ENCODE peak calls at places on chromosomes 7 and 10, in ten cellular contexts. One of them, this sample, is unnamed.

GRCh38 chr7:3250725-3251124 is 50.3 kb upstream of the SDK1 start:
- DNase-seq in kidney epithelial cell: no peak
- DNase-seq in MCF 10A: no peak
- DNase-seq in kidney: no peak
- DNase-seq in DND-41: no peak
- DNase-seq in glutamatergic neuron: no peak
- DNase-seq in psoas muscle: no peak
- DNase-seq in mesothelial cell of epicardium: no peak
- DNase-seq in AG09319: no peak
- DNase-seq in astrocyte of the cerebellum: no peak
- DNase-seq in this sample: no peak

GRCh38 chr7:94154858-94155257 is 150.7 kb upstream of the BET1 start:
- DNase-seq in kidney: no peak
- DNase-seq in glutamatergic neuron: no peak
- DNase-seq in AG09319: no peak
- DNase-seq in astrocyte of the cerebellum: no peak
- DNase-seq in DND-41: no peak
- DNase-seq in kidney epithelial cell: no peak
- DNase-seq in MCF 10A: no peak
- DNase-seq in mesothelial cell of epicardium: no peak
- DNase-seq in psoas muscle: no peak
- DNase-seq in this sample: no peak

GRCh38 chr7:66964391-66964790 is 31.0 kb downstream of the SBDS start:
- DNase-seq in kidney epithelial cell: no peak
- DNase-seq in MCF 10A: no peak
- DNase-seq in glutamatergic neuron: no peak
- DNase-seq in DND-41: no peak
- DNase-seq in AG09319: no peak
- DNase-seq in astrocyte of the cerebellum: no peak
- DNase-seq in mesothelial cell of epicardium: no peak
- DNase-seq in psoas muscle: no peak
- DNase-seq in kidney: no peak
- DNase-seq in this sample: no peak

GRCh38 chr7:48634116-48634632 is 290.2 kb upstream of the CDC14C start:
- DNase-seq in psoas muscle: no peak
- DNase-seq in glutamatergic neuron: no peak
- DNase-seq in MCF 10A: no peak
- DNase-seq in AG09319: no peak
- DNase-seq in astrocyte of the cerebellum: no peak
- DNase-seq in kidney epithelial cell: no peak
- DNase-seq in kidney: no peak
- DNase-seq in mesothelial cell of epicardium: no peak
- DNase-seq in DND-41: no peak
- DNase-seq in this sample: no peak

GRCh38 chr10:2978574-2979266 is 88.6 kb upstream of the PFKP start:
- DNase-seq in kidney: no peak
- DNase-seq in astrocyte of the cerebellum: no peak
- DNase-seq in AG09319: no peak
- DNase-seq in kidney epithelial cell: no peak
- DNase-seq in MCF 10A: no peak
- DNase-seq in psoas muscle: no peak
- DNase-seq in glutamatergic neuron: no peak
- DNase-seq in mesothelial cell of epicardium: no peak
- DNase-seq in DND-41: no peak
- DNase-seq in this sample: no peak

GRCh38 chr10:114647545-114648138 is 10.4 kb downstream of the ABLIM1 start:
- DNase-seq in glutamatergic neuron: no peak
- DNase-seq in astrocyte of the cerebellum: no peak
- DNase-seq in psoas muscle: no peak
- DNase-seq in kidney: no peak
- DNase-seq in AG09319: no peak
- DNase-seq in kidney epithelial cell: no peak
- DNase-seq in MCF 10A: no peak
- DNase-seq in mesothelial cell of epicardium: no peak
- DNase-seq in DND-41: no peak
- DNase-seq in this sample: no peak

GRCh38 chr10:46549171-46550075 is 7.0 kb downstream of the GPRIN2 start:
- DNase-seq in astrocyte of the cerebellum: no peak
- DNase-seq in MCF 10A: no peak
- DNase-seq in kidney: peak; percentile 79
- DNase-seq in kidney epithelial cell: no peak
- DNase-seq in psoas muscle: peak; percentile 10
- DNase-seq in AG09319: no peak
- DNase-seq in glutamatergic neuron: no peak
- DNase-seq in mesothelial cell of epicardium: peak; percentile 39
- DNase-seq in DND-41: peak; percentile 2
- DNase-seq in this sample: no peak

GRCh38 chr10:17510242-17510908 is 56.0 kb upstream of the ST8SIA6 start:
- DNase-seq in psoas muscle: no peak
- DNase-seq in glutamatergic neuron: no peak
- DNase-seq in astrocyte of the cerebellum: no peak
- DNase-seq in DND-41: no peak
- DNase-seq in AG09319: no peak
- DNase-seq in kidney: no peak
- DNase-seq in kidney epithelial cell: no peak
- DNase-seq in mesothelial cell of epicardium: no peak
- DNase-seq in MCF 10A: no peak
- DNase-seq in this sample: no peak

GRCh38 chr7:139731802-139732470 is 45.9 kb downstream of the HIPK2 start:
- DNase-seq in AG09319: peak; percentile 50
- DNase-seq in kidney: peak; percentile 92
- DNase-seq in astrocyte of the cerebellum: peak; percentile 66
- DNase-seq in MCF 10A: peak; percentile 98
- DNase-seq in DND-41: no peak
- DNase-seq in psoas muscle: peak; percentile 88
- DNase-seq in mesothelial cell of epicardium: no peak
- DNase-seq in kidney epithelial cell: peak; percentile 91
- DNase-seq in glutamatergic neuron: no peak
- DNase-seq in this sample: peak; percentile 93

GRCh38 chr10:119206603-119207366 is 586 bp upstream of the GRK5 start:
- DNase-seq in psoas muscle: peak; percentile 74
- DNase-seq in kidney: peak; percentile 89
- DNase-seq in kidney epithelial cell: no peak
- DNase-seq in MCF 10A: peak; percentile 47
- DNase-seq in mesothelial cell of epicardium: peak; percentile 84
- DNase-seq in astrocyte of the cerebellum: no peak
- DNase-seq in glutamatergic neuron: peak; percentile 85
- DNase-seq in DND-41: peak; percentile 72
- DNase-seq in AG09319: no peak
- DNase-seq in this sample: no peak

GRCh38 chr10:76282122-76283030 is 851.0 kb downstream of the LRMDA start:
- DNase-seq in MCF 10A: no peak
- DNase-seq in DND-41: no peak
- DNase-seq in kidney epithelial cell: no peak
- DNase-seq in mesothelial cell of epicardium: no peak
- DNase-seq in AG09319: no peak
- DNase-seq in astrocyte of the cerebellum: no peak
- DNase-seq in kidney: peak; percentile 80
- DNase-seq in glutamatergic neuron: no peak
- DNase-seq in psoas muscle: no peak
- DNase-seq in this sample: peak; percentile 73

GRCh38 chr10:9596368-9596920 is 1421.2 kb upstream of the CELF2 start:
- DNase-seq in MCF 10A: peak; percentile 91
- DNase-seq in glutamatergic neuron: no peak
- DNase-seq in astrocyte of the cerebellum: no peak
- DNase-seq in mesothelial cell of epicardium: no peak
- DNase-seq in DND-41: no peak
- DNase-seq in psoas muscle: no peak
- DNase-seq in kidney epithelial cell: peak; percentile 72
- DNase-seq in kidney: no peak
- DNase-seq in AG09319: no peak
- DNase-seq in this sample: peak; percentile 85

GRCh38 chr7:21011153-21011552 is 224.5 kb upstream of the SP8 start:
- DNase-seq in AG09319: no peak
- DNase-seq in mesothelial cell of epicardium: no peak
- DNase-seq in astrocyte of the cerebellum: no peak
- DNase-seq in DND-41: no peak
- DNase-seq in glutamatergic neuron: no peak
- DNase-seq in psoas muscle: no peak
- DNase-seq in kidney epithelial cell: peak; percentile 37
- DNase-seq in kidney: peak; percentile 51
- DNase-seq in MCF 10A: peak; percentile 91
- DNase-seq in this sample: no peak

GRCh38 chr10:107081644-107082043 is 82.9 kb downstream of the SORCS1 start:
- DNase-seq in glutamatergic neuron: no peak
- DNase-seq in kidney: no peak
- DNase-seq in kidney epithelial cell: no peak
- DNase-seq in MCF 10A: no peak
- DNase-seq in astrocyte of the cerebellum: no peak
- DNase-seq in mesothelial cell of epicardium: no peak
- DNase-seq in psoas muscle: no peak
- DNase-seq in AG09319: no peak
- DNase-seq in DND-41: no peak
- DNase-seq in this sample: no peak

DNA sequence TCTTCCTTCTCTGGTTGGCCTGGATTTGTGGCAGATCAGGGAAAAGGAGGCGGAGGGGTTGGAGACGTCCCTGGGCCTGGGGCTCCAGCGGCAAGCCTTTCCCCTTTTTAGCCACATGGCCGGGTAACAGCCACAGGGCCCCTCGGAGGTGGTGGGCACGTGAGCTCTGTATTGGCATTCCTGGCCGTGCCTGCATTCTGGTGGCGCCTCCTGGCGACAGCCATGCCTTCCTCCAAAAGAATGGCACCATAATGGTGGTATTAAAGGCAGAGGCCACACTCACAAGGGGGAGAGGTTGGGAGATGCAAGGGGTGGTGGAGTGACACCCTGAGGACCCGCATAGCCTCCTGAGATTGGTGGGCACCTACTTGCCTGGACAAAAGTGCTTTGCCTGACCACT is 3.0 kb upstream of the AQP1 start:
- DNase-seq in glutamatergic neuron: no peak
- DNase-seq in psoas muscle: no peak
- DNase-seq in mesothelial cell of epicardium: no peak
- DNase-seq in kidney epithelial cell: no peak
- DNase-seq in astrocyte of the cerebellum: no peak
- DNase-seq in kidney: no peak
- DNase-seq in MCF 10A: no peak
- DNase-seq in DND-41: no peak
- DNase-seq in AG09319: no peak
- DNase-seq in this sample: no peak
- TF ChIP-seq CTCF in glutamatergic neuron: no peak
- TF ChIP-seq CTCF in psoas muscle: no peak
- TF ChIP-seq CTCF in mesothelial cell of epicardium: no peak
- TF ChIP-seq CTCF in kidney epithelial cell: no peak
- TF ChIP-seq CTCF in astrocyte of the cerebellum: peak; percentile 46
- TF ChIP-seq CTCF in kidney: no peak
- TF ChIP-seq CTCF in MCF 10A: no peak
- TF ChIP-seq CTCF in DND-41: no peak
- TF ChIP-seq CTCF in AG09319: no peak
- TF ChIP-seq CTCF in this sample: peak; percentile 22

GRCh38 chr10:73920084-73920483 is 9.2 kb downstream of the PLAU start:
- DNase-seq in mesothelial cell of epicardium: no peak
- DNase-seq in DND-41: peak; percentile 28
- DNase-seq in glutamatergic neuron: no peak
- DNase-seq in AG09319: no peak
- DNase-seq in psoas muscle: peak; percentile 68
- DNase-seq in MCF 10A: peak; percentile 91
- DNase-seq in kidney: peak; percentile 75
- DNase-seq in astrocyte of the cerebellum: no peak
- DNase-seq in kidney epithelial cell: no peak
- DNase-seq in this sample: no peak
- TF ChIP-seq CTCF in mesothelial cell of epicardium: no peak
- TF ChIP-seq CTCF in DND-41: no peak
- TF ChIP-seq CTCF in glutamatergic neuron: no peak
- TF ChIP-seq CTCF in AG09319: no peak
- TF ChIP-seq CTCF in psoas muscle: no peak
- TF ChIP-seq CTCF in MCF 10A: no peak
- TF ChIP-seq CTCF in kidney: no peak
- TF ChIP-seq CTCF in astrocyte of the cerebellum: no peak
- TF ChIP-seq CTCF in kidney epithelial cell: no peak
- TF ChIP-seq CTCF in this sample: no peak

DNA sequence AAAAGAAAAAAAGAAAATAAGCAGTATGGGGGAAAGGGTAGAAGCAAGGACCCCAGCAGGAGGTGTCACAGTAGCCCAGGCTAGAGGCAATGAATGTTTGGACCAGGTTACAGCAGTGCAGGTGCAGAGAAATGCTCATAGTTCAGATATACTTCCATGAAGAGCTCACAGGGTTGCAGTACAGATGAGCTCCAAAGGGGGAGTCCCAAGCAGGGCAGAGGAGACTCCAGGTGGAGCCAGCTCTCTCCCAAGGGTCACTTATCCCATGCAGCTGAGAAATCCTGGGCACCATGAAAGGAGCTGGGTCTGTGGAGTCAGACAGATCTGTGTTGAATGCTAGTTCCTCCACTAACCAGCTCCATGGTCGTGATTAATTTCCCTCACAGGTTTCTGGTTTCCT is 174.9 kb downstream of the C7orf25 start:
- DNase-seq in kidney epithelial cell: no peak
- DNase-seq in kidney: no peak
- DNase-seq in MCF 10A: peak; percentile 24
- DNase-seq in mesothelial cell of epicardium: no peak
- DNase-seq in psoas muscle: no peak
- DNase-seq in DND-41: no peak
- DNase-seq in AG09319: no peak
- DNase-seq in astrocyte of the cerebellum: no peak
- DNase-seq in glutamatergic neuron: no peak
- DNase-seq in this sample: no peak
- TF ChIP-seq CTCF in kidney epithelial cell: peak; percentile 20
- TF ChIP-seq CTCF in kidney: no peak
- TF ChIP-seq CTCF in MCF 10A: no peak
- TF ChIP-seq CTCF in mesothelial cell of epicardium: no peak
- TF ChIP-seq CTCF in psoas muscle: no peak
- TF ChIP-seq CTCF in DND-41: peak; percentile 11
- TF ChIP-seq CTCF in AG09319: no peak
- TF ChIP-seq CTCF in astrocyte of the cerebellum: peak; percentile 20
- TF ChIP-seq CTCF in glutamatergic neuron: no peak
- TF ChIP-seq CTCF in this sample: peak; percentile 40

DNA sequence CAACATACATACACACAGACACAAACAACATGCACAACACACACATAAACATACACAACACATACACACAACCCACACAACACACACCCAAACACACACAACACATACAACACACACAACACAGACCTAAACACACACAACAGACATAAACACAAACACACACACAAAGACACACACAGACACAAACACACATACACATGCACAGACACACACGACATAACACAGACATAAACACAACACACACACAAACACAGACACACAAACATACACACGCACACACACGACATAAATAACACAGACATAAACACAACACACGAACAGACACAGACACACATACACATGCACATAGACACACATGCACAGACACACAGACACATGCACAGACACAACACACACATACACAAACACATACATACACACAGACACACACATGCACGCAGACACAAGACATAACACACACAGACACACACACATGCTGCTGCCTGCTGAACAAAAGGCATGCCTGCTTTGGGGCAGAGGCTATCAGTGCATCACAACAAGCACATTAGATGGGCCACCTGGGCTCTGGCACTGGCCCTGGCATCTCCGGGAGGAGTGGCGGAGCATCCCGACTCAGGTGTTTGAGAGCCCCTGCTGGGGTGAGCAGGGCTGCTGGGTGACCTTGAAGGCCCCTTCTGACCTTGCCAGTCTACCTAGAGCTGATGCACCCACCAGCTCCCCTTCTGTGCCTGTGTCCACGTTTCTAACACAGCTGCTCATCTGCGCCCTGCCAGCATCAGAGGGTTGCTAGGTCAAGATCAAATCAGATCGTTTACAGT is 5.3 kb downstream of the LRCH4 start:
- DNase-seq in astrocyte of the cerebellum: no peak
- DNase-seq in AG09319: no peak
- DNase-seq in psoas muscle: no peak
- DNase-seq in mesothelial cell of epicardium: no peak
- DNase-seq in MCF 10A: no peak
- DNase-seq in DND-41: no peak
- DNase-seq in glutamatergic neuron: no peak
- DNase-seq in kidney: no peak
- DNase-seq in kidney epithelial cell: no peak
- DNase-seq in this sample: no peak
- TF ChIP-seq CTCF in astrocyte of the cerebellum: no peak
- TF ChIP-seq CTCF in AG09319: no peak
- TF ChIP-seq CTCF in psoas muscle: no peak
- TF ChIP-seq CTCF in mesothelial cell of epicardium: no peak
- TF ChIP-seq CTCF in MCF 10A: no peak
- TF ChIP-seq CTCF in DND-41: peak; percentile 3
- TF ChIP-seq CTCF in glutamatergic neuron: no peak
- TF ChIP-seq CTCF in kidney: no peak
- TF ChIP-seq CTCF in kidney epithelial cell: no peak
- TF ChIP-seq CTCF in this sample: no peak